ENCODE peak calls at places on chromosomes 7 and 10, in six cellular contexts. One of them, this sample, is unnamed.

GRCh38 chr7:128830231-128831177 is at the start of gene FLNC:
- DNase-seq in adrenal gland: peak; percentile 36
- DNase-seq in sigmoid colon: peak; percentile 87
- DNase-seq in heart left ventricle: peak; percentile 78
- DNase-seq in GM12878: no peak
- DNase-seq in ovary: peak; percentile 73
- DNase-seq in this sample: no peak

GRCh38 chr7:16051561-16052280 is 365.2 kb upstream of the MEOX2 start:
- DNase-seq in ovary: no peak
- DNase-seq in GM12878: no peak
- DNase-seq in heart left ventricle: no peak
- DNase-seq in sigmoid colon: no peak
- DNase-seq in adrenal gland: no peak
- DNase-seq in this sample: no peak

GRCh38 chr7:55048221-55048859 is 29.5 kb downstream of the EGFR start:
- DNase-seq in GM12878: no peak
- DNase-seq in sigmoid colon: no peak
- DNase-seq in adrenal gland: peak; percentile 52
- DNase-seq in ovary: no peak
- DNase-seq in heart left ventricle: no peak
- DNase-seq in this sample: no peak

GRCh38 chr7:37354661-37355131 is 94.0 kb downstream of the ELMO1 start:
- DNase-seq in adrenal gland: peak; percentile 49
- DNase-seq in ovary: peak; percentile 37
- DNase-seq in sigmoid colon: peak; percentile 88
- DNase-seq in GM12878: no peak
- DNase-seq in heart left ventricle: peak; percentile 83
- DNase-seq in this sample: peak; percentile 85

GRCh38 chr10:103451871-103452713 is at the start of gene CALHM2:
- DNase-seq in adrenal gland: peak; percentile 71
- DNase-seq in heart left ventricle: peak; percentile 79
- DNase-seq in ovary: peak; percentile 73
- DNase-seq in GM12878: no peak
- DNase-seq in sigmoid colon: peak; percentile 84
- DNase-seq in this sample: peak; percentile 93

GRCh38 chr10:49297818-49298665 is 928 bp upstream of the C10orf71 start:
- DNase-seq in heart left ventricle: peak; percentile 38
- DNase-seq in adrenal gland: no peak
- DNase-seq in ovary: no peak
- DNase-seq in GM12878: no peak
- DNase-seq in sigmoid colon: peak; percentile 26
- DNase-seq in this sample: no peak

GRCh38 chr10:1130226-1130625 is 74.0 kb downstream of the WDR37 start:
- DNase-seq in ovary: no peak
- DNase-seq in GM12878: no peak
- DNase-seq in sigmoid colon: no peak
- DNase-seq in heart left ventricle: no peak
- DNase-seq in adrenal gland: no peak
- DNase-seq in this sample: no peak

GRCh38 chr10:90087197-90088007 is 386.0 kb downstream of the KIF20B start:
- DNase-seq in adrenal gland: no peak
- DNase-seq in heart left ventricle: no peak
- DNase-seq in ovary: no peak
- DNase-seq in GM12878: peak; percentile 69
- DNase-seq in sigmoid colon: no peak
- DNase-seq in this sample: no peak

GRCh38 chr7:110839866-110840265 is 251.1 kb upstream of the LRRN3 start:
- DNase-seq in heart left ventricle: peak; percentile 31
- DNase-seq in ovary: peak; percentile 37
- DNase-seq in adrenal gland: peak; percentile 16
- DNase-seq in GM12878: no peak
- DNase-seq in sigmoid colon: no peak
- DNase-seq in this sample: no peak

GRCh38 chr10:116985611-116986010 is 19.4 kb downstream of the SHTN1 start:
- DNase-seq in heart left ventricle: no peak
- DNase-seq in sigmoid colon: no peak
- DNase-seq in adrenal gland: no peak
- DNase-seq in ovary: no peak
- DNase-seq in GM12878: no peak
- DNase-seq in this sample: no peak

GRCh38 chr10:794382-794956 is 105.0 kb upstream of the DIP2C start:
- DNase-seq in sigmoid colon: peak; percentile 39
- DNase-seq in ovary: no peak
- DNase-seq in heart left ventricle: peak; percentile 19
- DNase-seq in GM12878: no peak
- DNase-seq in adrenal gland: no peak
- DNase-seq in this sample: peak; percentile 45

GRCh38 chr7:45881759-45882464 is 6.4 kb upstream of the IGFBP1 start:
- DNase-seq in adrenal gland: peak; percentile 87
- DNase-seq in sigmoid colon: no peak
- DNase-seq in heart left ventricle: no peak
- DNase-seq in ovary: no peak
- DNase-seq in GM12878: no peak
- DNase-seq in this sample: peak; percentile 66

GRCh38 chr7:132881317-132881716 is 200.6 kb downstream of the CHCHD3 start:
- DNase-seq in ovary: no peak
- DNase-seq in sigmoid colon: no peak
- DNase-seq in GM12878: no peak
- DNase-seq in adrenal gland: no peak
- DNase-seq in heart left ventricle: no peak
- DNase-seq in this sample: no peak

GRCh38 chr7:141042222-141043193 is 27.8 kb upstream of the MRPS33 start:
- DNase-seq in ovary: no peak
- DNase-seq in adrenal gland: no peak
- DNase-seq in sigmoid colon: no peak
- DNase-seq in heart left ventricle: no peak
- DNase-seq in GM12878: no peak
- DNase-seq in this sample: no peak

GRCh38 chr7:38368191-38368605 is 94.8 kb upstream of the TARP start:
- DNase-seq in ovary: peak; percentile 25
- DNase-seq in adrenal gland: peak; percentile 65
- DNase-seq in sigmoid colon: peak; percentile 66
- DNase-seq in GM12878: no peak
- DNase-seq in heart left ventricle: peak; percentile 59
- DNase-seq in this sample: no peak

GRCh38 chr10:102175415-102175814 is 23.2 kb downstream of the NOLC1 start:
- DNase-seq in ovary: no peak
- DNase-seq in GM12878: no peak
- DNase-seq in sigmoid colon: no peak
- DNase-seq in heart left ventricle: no peak
- DNase-seq in adrenal gland: no peak
- DNase-seq in this sample: no peak

GRCh38 chr7:157432957-157433576 is 96.3 kb downstream of the DNAJB6 start:
- DNase-seq in adrenal gland: peak; percentile 35
- DNase-seq in GM12878: no peak
- DNase-seq in heart left ventricle: no peak
- DNase-seq in ovary: peak; percentile 6
- DNase-seq in sigmoid colon: peak; percentile 57
- DNase-seq in this sample: peak; percentile 58

DNA sequence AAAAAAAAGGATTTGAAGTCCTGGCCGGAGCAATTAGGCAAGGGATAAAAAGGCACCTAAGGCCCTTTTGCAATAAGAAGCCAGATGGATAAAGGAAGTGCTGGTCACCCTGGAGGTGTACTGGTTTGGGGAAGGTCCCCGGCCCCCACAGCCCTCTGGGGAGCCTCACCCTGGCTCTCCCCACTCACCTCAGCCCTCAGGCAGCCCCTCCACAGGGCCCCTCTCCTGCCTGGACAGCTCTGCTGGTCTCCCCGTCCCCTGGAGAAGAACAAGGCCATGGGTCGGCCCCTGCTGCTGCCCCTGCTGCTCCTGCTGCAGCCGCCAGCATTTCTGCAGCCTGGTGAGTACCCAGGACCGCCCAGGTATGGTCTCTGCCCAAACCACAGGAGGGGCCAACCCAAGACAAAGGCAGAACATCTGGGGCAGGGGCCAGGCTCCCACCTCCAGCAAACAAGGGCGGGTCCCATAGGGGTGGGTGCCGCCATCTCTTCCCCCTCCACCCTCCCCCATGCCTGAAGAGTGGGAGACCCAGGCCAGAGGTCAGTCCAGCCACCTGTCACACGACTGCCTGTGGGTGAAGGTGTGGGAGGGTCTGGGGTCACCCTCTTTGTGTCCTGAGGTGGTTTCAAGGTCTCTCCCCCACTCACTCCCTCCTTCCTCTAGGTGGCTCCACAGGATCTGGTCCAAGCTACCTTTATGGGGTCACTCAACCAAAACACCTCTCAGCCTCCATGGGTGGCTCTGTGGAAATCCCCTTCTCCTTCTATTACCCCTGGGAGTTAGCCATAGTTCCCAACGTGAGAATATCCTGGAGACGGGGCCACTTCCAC is at the start of gene PILRB:
- DNase-seq in heart left ventricle: no peak
- DNase-seq in ovary: no peak
- DNase-seq in GM12878: no peak
- DNase-seq in sigmoid colon: no peak
- DNase-seq in adrenal gland: no peak
- DNase-seq in this sample: no peak
- H3K4me3 ChIP-seq in heart left ventricle: no peak within 1 kb of the TSS
- H3K4me3 ChIP-seq in ovary: no peak within 1 kb of the TSS
- H3K4me3 ChIP-seq in GM12878: no peak within 1 kb of the TSS
- H3K4me3 ChIP-seq in sigmoid colon: no peak within 1 kb of the TSS
- H3K4me3 ChIP-seq in adrenal gland: no peak within 1 kb of the TSS
- H3K4me3 ChIP-seq in this sample: no peak within 1 kb of the TSS

GRCh38 chr10:100744136-100744979 is 1.0 kb upstream of the PAX2 start:
- DNase-seq in heart left ventricle: no peak
- DNase-seq in adrenal gland: no peak
- DNase-seq in GM12878: no peak
- DNase-seq in ovary: no peak
- DNase-seq in sigmoid colon: peak; percentile 53
- DNase-seq in this sample: no peak

GRCh38 chr10:100744980-100745881 is at the start of gene PAX2:
- DNase-seq in sigmoid colon: peak; percentile 59
- DNase-seq in heart left ventricle: no peak
- DNase-seq in GM12878: no peak
- DNase-seq in ovary: no peak
- DNase-seq in adrenal gland: peak; percentile 31
- DNase-seq in this sample: no peak

GRCh38 chr10:100742936-100743335 is 2.4 kb upstream of the PAX2 start:
- DNase-seq in GM12878: no peak
- DNase-seq in ovary: no peak
- DNase-seq in adrenal gland: no peak
- DNase-seq in sigmoid colon: peak; percentile 15
- DNase-seq in heart left ventricle: no peak
- DNase-seq in this sample: no peak

GRCh38 chr10:100742067-100742771 is 3.2 kb upstream of the PAX2 start:
- DNase-seq in sigmoid colon: peak; percentile 52
- DNase-seq in heart left ventricle: no peak
- DNase-seq in adrenal gland: no peak
- DNase-seq in ovary: no peak
- DNase-seq in GM12878: no peak
- DNase-seq in this sample: no peak

DNA sequence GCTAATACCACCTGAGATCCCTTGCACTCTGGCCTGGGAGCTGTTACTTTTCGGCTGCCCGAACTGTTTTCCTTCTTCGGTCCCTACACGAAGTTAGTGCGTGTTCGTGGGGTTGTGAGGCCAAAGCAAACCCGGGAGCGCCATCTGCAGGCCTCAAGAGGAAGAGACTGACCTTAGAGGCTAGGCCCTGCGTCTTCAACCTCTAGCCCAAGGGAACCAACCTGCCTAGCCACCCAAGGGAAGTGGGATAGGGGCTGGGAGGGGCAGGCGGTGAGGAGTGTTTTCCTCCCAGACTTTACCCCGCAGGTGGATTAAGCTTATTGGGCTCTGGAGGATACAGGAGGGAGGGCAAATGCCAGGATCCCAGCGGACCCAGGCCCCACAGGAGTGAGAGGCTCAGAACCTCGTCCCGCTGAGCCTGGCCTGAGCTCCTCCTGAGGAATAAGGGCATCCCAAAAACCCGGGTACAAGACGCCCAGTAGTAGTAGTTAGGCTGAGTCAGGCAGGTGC is 1.7 kb upstream of the PAX2 start:
- DNase-seq in GM12878: no peak
- DNase-seq in heart left ventricle: no peak
- DNase-seq in sigmoid colon: peak; percentile 68
- DNase-seq in ovary: no peak
- DNase-seq in adrenal gland: peak; percentile 43
- DNase-seq in this sample: peak; percentile 21
- TF ChIP-seq CTCF in GM12878: peak; percentile 82
- TF ChIP-seq CTCF in heart left ventricle: peak; percentile 41
- TF ChIP-seq CTCF in sigmoid colon: peak; percentile 36
- TF ChIP-seq CTCF in ovary: no peak
- TF ChIP-seq CTCF in adrenal gland: peak; percentile 45
- TF ChIP-seq CTCF in this sample: no peak

DNA sequence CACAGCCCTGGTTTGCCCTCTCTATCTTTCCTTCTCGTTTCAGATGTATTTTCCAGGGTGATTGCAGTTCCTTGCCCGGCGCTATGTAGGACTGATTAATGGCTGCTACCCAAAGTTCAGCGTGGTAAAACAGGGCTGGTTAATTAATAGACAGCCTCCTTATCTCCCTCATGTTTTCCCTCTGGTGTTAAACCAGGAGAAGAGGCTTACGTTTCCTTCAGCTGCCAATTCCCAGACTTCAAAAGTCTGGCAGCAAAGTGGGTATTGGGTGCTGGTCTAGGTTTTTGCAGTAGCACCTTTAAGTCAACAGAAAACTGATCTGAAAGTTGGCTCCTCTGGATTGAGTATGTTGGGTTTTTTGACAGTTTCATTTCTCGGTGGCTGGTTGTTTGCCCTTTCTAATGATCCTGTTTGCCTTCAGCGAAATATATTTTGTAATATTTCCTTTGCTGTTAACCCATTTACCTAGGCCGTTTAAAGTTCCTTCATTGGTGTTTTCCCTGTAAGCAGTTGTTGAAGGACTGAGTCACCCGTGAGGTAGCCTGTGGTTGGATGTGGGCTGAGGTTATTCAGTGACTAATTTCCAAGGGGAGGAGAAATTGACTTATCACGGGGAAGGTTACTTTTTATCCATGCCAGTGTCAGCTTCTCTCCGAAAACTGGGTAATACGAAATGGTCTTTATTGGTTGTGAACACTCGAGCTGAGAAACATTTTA is 257.1 kb downstream of the KIAA1217 start:
- DNase-seq in heart left ventricle: no peak
- DNase-seq in adrenal gland: peak; percentile 76
- DNase-seq in GM12878: peak; percentile 45
- DNase-seq in ovary: no peak
- DNase-seq in sigmoid colon: no peak
- DNase-seq in this sample: no peak
- TF ChIP-seq POLR2A in heart left ventricle: no peak
- TF ChIP-seq POLR2A in adrenal gland: peak; percentile 79
- TF ChIP-seq POLR2A in GM12878: no peak
- TF ChIP-seq POLR2A in ovary: no peak
- TF ChIP-seq POLR2A in sigmoid colon: peak; percentile 66
- TF ChIP-seq POLR2A in this sample: no peak

DNA sequence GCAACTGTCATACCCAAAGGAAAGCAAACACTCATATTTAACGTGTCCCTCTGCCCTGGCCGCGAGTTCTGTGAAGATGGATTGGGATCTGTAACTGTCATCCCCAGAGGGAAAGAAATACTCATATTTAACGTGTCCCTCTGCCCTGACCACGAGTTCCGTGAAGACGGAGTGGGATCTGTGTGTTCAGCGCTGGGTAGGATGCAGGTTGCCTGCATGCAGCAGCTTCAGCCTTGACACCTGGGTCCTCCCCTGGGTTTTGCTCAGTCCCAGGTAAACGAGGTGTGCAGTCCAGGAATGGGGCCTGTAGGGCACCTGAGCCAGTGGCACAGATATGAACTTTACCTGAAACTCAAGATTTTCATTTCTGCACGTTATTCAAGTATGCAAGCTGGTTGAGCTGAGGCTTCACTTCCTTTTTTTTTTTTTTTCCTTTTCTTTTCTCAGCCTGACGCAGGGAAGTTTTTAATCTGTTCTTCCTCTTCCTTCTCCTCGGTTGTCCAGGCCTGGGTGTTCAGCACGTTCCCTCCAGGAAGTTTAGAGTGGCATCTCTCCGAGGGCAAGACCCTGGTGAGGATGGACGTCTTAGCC is 159.0 kb upstream of the SHH start:
- DNase-seq in adrenal gland: no peak
- DNase-seq in heart left ventricle: no peak
- DNase-seq in sigmoid colon: peak; percentile 11
- DNase-seq in GM12878: no peak
- DNase-seq in ovary: no peak
- DNase-seq in this sample: peak; percentile 59
- H3K4me3 ChIP-seq in adrenal gland: no peak overlapping the region
- H3K4me3 ChIP-seq in heart left ventricle: no peak overlapping the region
- H3K4me3 ChIP-seq in sigmoid colon: no peak overlapping the region
- H3K4me3 ChIP-seq in GM12878: no peak overlapping the region
- H3K4me3 ChIP-seq in ovary: no peak overlapping the region
- H3K4me3 ChIP-seq in this sample: no peak overlapping the region